ENCODE peak calls at places on chromosomes 6 and 20, in nine cellular contexts. One of them, this sample, is unnamed.

GRCh38 chr6:37222125-37222967 is 35.2 kb upstream of the TBC1D22B start:
- DNase-seq in stimulated activated CD4-positive, alpha-beta T cell treated with anti-CD3 and anti-CD28 coated beads, Interleukin-4, amount 100 ng/mL, for 1 hour: peak; percentile 68
- DNase-seq in cardiac muscle cell: peak; percentile 96
- DNase-seq in CD8-positive, alpha-beta T cell: peak; percentile 27
- DNase-seq in NCI-H2081: peak; percentile 97
- DNase-seq in WTC11: peak; percentile 94
- DNase-seq in right cardiac atrium: peak; percentile 82
- DNase-seq in NCI-H1694: no peak
- DNase-seq in head of caudate nucleus: peak; percentile 57
- DNase-seq in this sample: no peak

GRCh38 chr6:27888576-27888975 is 23.6 kb downstream of the OR2B2 start:
- DNase-seq in stimulated activated CD4-positive, alpha-beta T cell treated with anti-CD3 and anti-CD28 coated beads, Interleukin-4, amount 100 ng/mL, for 1 hour: no peak
- DNase-seq in cardiac muscle cell: no peak
- DNase-seq in CD8-positive, alpha-beta T cell: no peak
- DNase-seq in NCI-H2081: no peak
- DNase-seq in WTC11: no peak
- DNase-seq in right cardiac atrium: no peak
- DNase-seq in NCI-H1694: no peak
- DNase-seq in head of caudate nucleus: no peak
- DNase-seq in this sample: no peak

GRCh38 chr6:142026471-142026870 is 106.3 kb upstream of the GJE1 start:
- DNase-seq in stimulated activated CD4-positive, alpha-beta T cell treated with anti-CD3 and anti-CD28 coated beads, Interleukin-4, amount 100 ng/mL, for 1 hour: no peak
- DNase-seq in cardiac muscle cell: no peak
- DNase-seq in CD8-positive, alpha-beta T cell: no peak
- DNase-seq in NCI-H2081: no peak
- DNase-seq in WTC11: no peak
- DNase-seq in right cardiac atrium: no peak
- DNase-seq in NCI-H1694: no peak
- DNase-seq in head of caudate nucleus: no peak
- DNase-seq in this sample: no peak

GRCh38 chr6:129725341-129725740 is 15.4 kb upstream of the ARHGAP18 start:
- DNase-seq in stimulated activated CD4-positive, alpha-beta T cell treated with anti-CD3 and anti-CD28 coated beads, Interleukin-4, amount 100 ng/mL, for 1 hour: no peak
- DNase-seq in cardiac muscle cell: no peak
- DNase-seq in CD8-positive, alpha-beta T cell: no peak
- DNase-seq in NCI-H2081: no peak
- DNase-seq in WTC11: no peak
- DNase-seq in right cardiac atrium: no peak
- DNase-seq in NCI-H1694: no peak
- DNase-seq in head of caudate nucleus: no peak
- DNase-seq in this sample: no peak

GRCh38 chr6:34146021-34146782 is at the start of gene GRM4:
- DNase-seq in stimulated activated CD4-positive, alpha-beta T cell treated with anti-CD3 and anti-CD28 coated beads, Interleukin-4, amount 100 ng/mL, for 1 hour: no peak
- DNase-seq in cardiac muscle cell: no peak
- DNase-seq in CD8-positive, alpha-beta T cell: no peak
- DNase-seq in NCI-H2081: no peak
- DNase-seq in WTC11: peak; percentile 19
- DNase-seq in right cardiac atrium: no peak
- DNase-seq in NCI-H1694: no peak
- DNase-seq in head of caudate nucleus: peak; percentile 40
- DNase-seq in this sample: no peak

GRCh38 chr6:144581807-144582537 is 296.8 kb downstream of the UTRN start:
- DNase-seq in stimulated activated CD4-positive, alpha-beta T cell treated with anti-CD3 and anti-CD28 coated beads, Interleukin-4, amount 100 ng/mL, for 1 hour: no peak
- DNase-seq in cardiac muscle cell: peak; percentile 49
- DNase-seq in CD8-positive, alpha-beta T cell: no peak
- DNase-seq in NCI-H2081: peak; percentile 47
- DNase-seq in WTC11: peak; percentile 13
- DNase-seq in right cardiac atrium: no peak
- DNase-seq in NCI-H1694: no peak
- DNase-seq in head of caudate nucleus: no peak
- DNase-seq in this sample: no peak

GRCh38 chr20:56826971-56827645 is 198.0 kb downstream of the TFAP2C start:
- DNase-seq in stimulated activated CD4-positive, alpha-beta T cell treated with anti-CD3 and anti-CD28 coated beads, Interleukin-4, amount 100 ng/mL, for 1 hour: no peak
- DNase-seq in cardiac muscle cell: no peak
- DNase-seq in CD8-positive, alpha-beta T cell: no peak
- DNase-seq in NCI-H2081: no peak
- DNase-seq in WTC11: no peak
- DNase-seq in right cardiac atrium: no peak
- DNase-seq in NCI-H1694: no peak
- DNase-seq in head of caudate nucleus: no peak
- DNase-seq in this sample: no peak

GRCh38 chr6:158316022-158316421 is 3.8 kb downstream of the TULP4 start:
- DNase-seq in stimulated activated CD4-positive, alpha-beta T cell treated with anti-CD3 and anti-CD28 coated beads, Interleukin-4, amount 100 ng/mL, for 1 hour: no peak
- DNase-seq in cardiac muscle cell: no peak
- DNase-seq in CD8-positive, alpha-beta T cell: no peak
- DNase-seq in NCI-H2081: no peak
- DNase-seq in WTC11: no peak
- DNase-seq in right cardiac atrium: no peak
- DNase-seq in NCI-H1694: no peak
- DNase-seq in head of caudate nucleus: no peak
- DNase-seq in this sample: no peak

GRCh38 chr6:165988306-165988756 is 179.3 kb downstream of the TBXT start:
- DNase-seq in stimulated activated CD4-positive, alpha-beta T cell treated with anti-CD3 and anti-CD28 coated beads, Interleukin-4, amount 100 ng/mL, for 1 hour: no peak
- DNase-seq in cardiac muscle cell: peak; percentile 52
- DNase-seq in CD8-positive, alpha-beta T cell: no peak
- DNase-seq in NCI-H2081: no peak
- DNase-seq in WTC11: peak; percentile 56
- DNase-seq in right cardiac atrium: no peak
- DNase-seq in NCI-H1694: no peak
- DNase-seq in head of caudate nucleus: no peak
- DNase-seq in this sample: no peak

GRCh38 chr20:55140631-55141030 is 665.2 kb downstream of the DOK5 start:
- DNase-seq in stimulated activated CD4-positive, alpha-beta T cell treated with anti-CD3 and anti-CD28 coated beads, Interleukin-4, amount 100 ng/mL, for 1 hour: no peak
- DNase-seq in cardiac muscle cell: no peak
- DNase-seq in CD8-positive, alpha-beta T cell: no peak
- DNase-seq in NCI-H2081: peak; percentile 75
- DNase-seq in WTC11: no peak
- DNase-seq in right cardiac atrium: no peak
- DNase-seq in NCI-H1694: no peak
- DNase-seq in head of caudate nucleus: no peak
- DNase-seq in this sample: no peak

GRCh38 chr6:64013061-64013410 is 377.4 kb downstream of the PHF3 start:
- DNase-seq in stimulated activated CD4-positive, alpha-beta T cell treated with anti-CD3 and anti-CD28 coated beads, Interleukin-4, amount 100 ng/mL, for 1 hour: no peak
- DNase-seq in cardiac muscle cell: no peak
- DNase-seq in CD8-positive, alpha-beta T cell: no peak
- DNase-seq in NCI-H2081: peak; percentile 16
- DNase-seq in WTC11: no peak
- DNase-seq in right cardiac atrium: no peak
- DNase-seq in NCI-H1694: no peak
- DNase-seq in head of caudate nucleus: no peak
- DNase-seq in this sample: no peak

GRCh38 chr20:3797592-3798404 is 1.7 kb downstream of the CDC25B start:
- DNase-seq in stimulated activated CD4-positive, alpha-beta T cell treated with anti-CD3 and anti-CD28 coated beads, Interleukin-4, amount 100 ng/mL, for 1 hour: peak; percentile 38
- DNase-seq in cardiac muscle cell: no peak
- DNase-seq in CD8-positive, alpha-beta T cell: no peak
- DNase-seq in NCI-H2081: no peak
- DNase-seq in WTC11: no peak
- DNase-seq in right cardiac atrium: peak; percentile 12
- DNase-seq in NCI-H1694: no peak
- DNase-seq in head of caudate nucleus: no peak
- DNase-seq in this sample: no peak

GRCh38 chr20:25238319-25239037 is 9.4 kb upstream of the PYGB start:
- DNase-seq in stimulated activated CD4-positive, alpha-beta T cell treated with anti-CD3 and anti-CD28 coated beads, Interleukin-4, amount 100 ng/mL, for 1 hour: no peak
- DNase-seq in cardiac muscle cell: no peak
- DNase-seq in CD8-positive, alpha-beta T cell: no peak
- DNase-seq in NCI-H2081: no peak
- DNase-seq in WTC11: no peak
- DNase-seq in right cardiac atrium: no peak
- DNase-seq in NCI-H1694: no peak
- DNase-seq in head of caudate nucleus: no peak
- DNase-seq in this sample: no peak

GRCh38 chr6:119340766-119341487 is 8.6 kb downstream of the MAN1A1 start:
- DNase-seq in stimulated activated CD4-positive, alpha-beta T cell treated with anti-CD3 and anti-CD28 coated beads, Interleukin-4, amount 100 ng/mL, for 1 hour: no peak
- DNase-seq in cardiac muscle cell: peak; percentile 47
- DNase-seq in CD8-positive, alpha-beta T cell: no peak
- DNase-seq in NCI-H2081: no peak
- DNase-seq in WTC11: peak; percentile 47
- DNase-seq in right cardiac atrium: peak; percentile 22
- DNase-seq in NCI-H1694: no peak
- DNase-seq in head of caudate nucleus: no peak
- DNase-seq in this sample: no peak

GRCh38 chr20:21681932-21682318 is 23.5 kb upstream of the PAX1 start:
- DNase-seq in stimulated activated CD4-positive, alpha-beta T cell treated with anti-CD3 and anti-CD28 coated beads, Interleukin-4, amount 100 ng/mL, for 1 hour: no peak
- DNase-seq in cardiac muscle cell: no peak
- DNase-seq in CD8-positive, alpha-beta T cell: no peak
- DNase-seq in NCI-H2081: no peak
- DNase-seq in WTC11: no peak
- DNase-seq in right cardiac atrium: no peak
- DNase-seq in NCI-H1694: no peak
- DNase-seq in head of caudate nucleus: no peak
- DNase-seq in this sample: no peak

GRCh38 chr20:1934162-1934561 is 39.0 kb downstream of the SIRPA start:
- DNase-seq in stimulated activated CD4-positive, alpha-beta T cell treated with anti-CD3 and anti-CD28 coated beads, Interleukin-4, amount 100 ng/mL, for 1 hour: no peak
- DNase-seq in cardiac muscle cell: no peak
- DNase-seq in CD8-positive, alpha-beta T cell: no peak
- DNase-seq in NCI-H2081: no peak
- DNase-seq in WTC11: no peak
- DNase-seq in right cardiac atrium: no peak
- DNase-seq in NCI-H1694: no peak
- DNase-seq in head of caudate nucleus: no peak
- DNase-seq in this sample: no peak

GRCh38 chr20:17873410-17874270 is 95.0 kb downstream of the SNX5 start:
- DNase-seq in stimulated activated CD4-positive, alpha-beta T cell treated with anti-CD3 and anti-CD28 coated beads, Interleukin-4, amount 100 ng/mL, for 1 hour: no peak
- DNase-seq in cardiac muscle cell: peak; percentile 47
- DNase-seq in CD8-positive, alpha-beta T cell: no peak
- DNase-seq in NCI-H2081: no peak
- DNase-seq in WTC11: no peak
- DNase-seq in right cardiac atrium: peak; percentile 93
- DNase-seq in NCI-H1694: no peak
- DNase-seq in head of caudate nucleus: no peak
- DNase-seq in this sample: no peak

GRCh38 chr6:13411484-13411883 is 75.9 kb downstream of the GFOD1 start:
- DNase-seq in stimulated activated CD4-positive, alpha-beta T cell treated with anti-CD3 and anti-CD28 coated beads, Interleukin-4, amount 100 ng/mL, for 1 hour: no peak
- DNase-seq in cardiac muscle cell: no peak
- DNase-seq in CD8-positive, alpha-beta T cell: no peak
- DNase-seq in NCI-H2081: no peak
- DNase-seq in WTC11: no peak
- DNase-seq in right cardiac atrium: no peak
- DNase-seq in NCI-H1694: no peak
- DNase-seq in head of caudate nucleus: no peak
- DNase-seq in this sample: no peak

GRCh38 chr20:38805502-38805957 is at the start of gene PPP1R16B:
- DNase-seq in stimulated activated CD4-positive, alpha-beta T cell treated with anti-CD3 and anti-CD28 coated beads, Interleukin-4, amount 100 ng/mL, for 1 hour: peak; percentile 82
- DNase-seq in cardiac muscle cell: peak; percentile 76
- DNase-seq in CD8-positive, alpha-beta T cell: peak; percentile 73
- DNase-seq in NCI-H2081: no peak
- DNase-seq in WTC11: peak; percentile 81
- DNase-seq in right cardiac atrium: peak; percentile 55
- DNase-seq in NCI-H1694: peak; percentile 15
- DNase-seq in head of caudate nucleus: peak; percentile 86
- DNase-seq in this sample: peak; percentile 75

GRCh38 chr20:63934271-63935068 is 21.7 kb downstream of the UCKL1 start:
- DNase-seq in stimulated activated CD4-positive, alpha-beta T cell treated with anti-CD3 and anti-CD28 coated beads, Interleukin-4, amount 100 ng/mL, for 1 hour: no peak
- DNase-seq in cardiac muscle cell: peak; percentile 49
- DNase-seq in CD8-positive, alpha-beta T cell: no peak
- DNase-seq in NCI-H2081: no peak
- DNase-seq in WTC11: peak; percentile 70
- DNase-seq in right cardiac atrium: no peak
- DNase-seq in NCI-H1694: peak; percentile 18
- DNase-seq in head of caudate nucleus: no peak
- DNase-seq in this sample: no peak

GRCh38 chr6:135990437-135990836 is 138.9 kb downstream of the PDE7B start:
- DNase-seq in stimulated activated CD4-positive, alpha-beta T cell treated with anti-CD3 and anti-CD28 coated beads, Interleukin-4, amount 100 ng/mL, for 1 hour: no peak
- DNase-seq in cardiac muscle cell: no peak
- DNase-seq in CD8-positive, alpha-beta T cell: no peak
- DNase-seq in NCI-H2081: no peak
- DNase-seq in WTC11: no peak
- DNase-seq in right cardiac atrium: no peak
- DNase-seq in NCI-H1694: no peak
- DNase-seq in head of caudate nucleus: no peak
- DNase-seq in this sample: no peak

GRCh38 chr6:139990865-139991264 is 616.4 kb upstream of the CITED2 start:
- DNase-seq in stimulated activated CD4-positive, alpha-beta T cell treated with anti-CD3 and anti-CD28 coated beads, Interleukin-4, amount 100 ng/mL, for 1 hour: no peak
- DNase-seq in cardiac muscle cell: peak; percentile 52
- DNase-seq in CD8-positive, alpha-beta T cell: no peak
- DNase-seq in NCI-H2081: no peak
- DNase-seq in WTC11: no peak
- DNase-seq in right cardiac atrium: peak; percentile 12
- DNase-seq in NCI-H1694: no peak
- DNase-seq in head of caudate nucleus: no peak
- DNase-seq in this sample: no peak

GRCh38 chr6:116387374-116387773 is 16.6 kb downstream of the DSE start:
- DNase-seq in stimulated activated CD4-positive, alpha-beta T cell treated with anti-CD3 and anti-CD28 coated beads, Interleukin-4, amount 100 ng/mL, for 1 hour: no peak
- DNase-seq in cardiac muscle cell: no peak
- DNase-seq in CD8-positive, alpha-beta T cell: no peak
- DNase-seq in NCI-H2081: no peak
- DNase-seq in WTC11: no peak
- DNase-seq in right cardiac atrium: no peak
- DNase-seq in NCI-H1694: no peak
- DNase-seq in head of caudate nucleus: no peak
- DNase-seq in this sample: no peak

GRCh38 chr6:138465007-138465645 is 34.2 kb downstream of the NHSL1 start:
- DNase-seq in stimulated activated CD4-positive, alpha-beta T cell treated with anti-CD3 and anti-CD28 coated beads, Interleukin-4, amount 100 ng/mL, for 1 hour: no peak
- DNase-seq in cardiac muscle cell: no peak
- DNase-seq in CD8-positive, alpha-beta T cell: no peak
- DNase-seq in NCI-H2081: no peak
- DNase-seq in WTC11: no peak
- DNase-seq in right cardiac atrium: no peak
- DNase-seq in NCI-H1694: no peak
- DNase-seq in head of caudate nucleus: no peak
- DNase-seq in this sample: no peak

GRCh38 chr6:153131037-153131981 is at the start of gene RGS17:
- DNase-seq in stimulated activated CD4-positive, alpha-beta T cell treated with anti-CD3 and anti-CD28 coated beads, Interleukin-4, amount 100 ng/mL, for 1 hour: peak; percentile 28
- DNase-seq in cardiac muscle cell: peak; percentile 89
- DNase-seq in CD8-positive, alpha-beta T cell: no peak
- DNase-seq in NCI-H2081: peak; percentile 75
- DNase-seq in WTC11: peak; percentile 77
- DNase-seq in right cardiac atrium: peak; percentile 58
- DNase-seq in NCI-H1694: peak; percentile 46
- DNase-seq in head of caudate nucleus: peak; percentile 67
- DNase-seq in this sample: no peak

GRCh38 chr6:109239918-109240321 is 142.3 kb downstream of the CD164 start:
- DNase-seq in stimulated activated CD4-positive, alpha-beta T cell treated with anti-CD3 and anti-CD28 coated beads, Interleukin-4, amount 100 ng/mL, for 1 hour: no peak
- DNase-seq in cardiac muscle cell: no peak
- DNase-seq in CD8-positive, alpha-beta T cell: no peak
- DNase-seq in NCI-H2081: no peak
- DNase-seq in WTC11: no peak
- DNase-seq in right cardiac atrium: peak; percentile 73
- DNase-seq in NCI-H1694: no peak
- DNase-seq in head of caudate nucleus: no peak
- DNase-seq in this sample: no peak

GRCh38 chr6:118668761-118669411 is 17.5 kb upstream of the CEP85L start:
- DNase-seq in stimulated activated CD4-positive, alpha-beta T cell treated with anti-CD3 and anti-CD28 coated beads, Interleukin-4, amount 100 ng/mL, for 1 hour: no peak
- DNase-seq in cardiac muscle cell: no peak
- DNase-seq in CD8-positive, alpha-beta T cell: no peak
- DNase-seq in NCI-H2081: no peak
- DNase-seq in WTC11: no peak
- DNase-seq in right cardiac atrium: no peak
- DNase-seq in NCI-H1694: peak; percentile 31
- DNase-seq in head of caudate nucleus: no peak
- DNase-seq in this sample: no peak

This sample was measured in KG1.